ENCODE peak calls at places on chromosomes 12 and 14, in seven cellular contexts. V, M, F, E, S, P and I are unnamed samples.

GRCh38 chr14:32694795-32695449 is 243.8 kb upstream of the NPAS3 start:
- DNase-seq in P (no peak), E (no peak), S (no peak), V (no peak), F (no peak), M (no peak), I (no peak)

GRCh38 chr12:49231881-49232650 is 32.8 kb upstream of the TUBA1C start:
- DNase-seq in P (no peak), F (peak), S (no peak), E (no peak), M (peak), V (no peak), I (no peak)

GRCh38 chr12:122245553-122245952 is 19.7 kb upstream of the DIABLO start:
- DNase-seq in M (no peak), V (no peak), F (no peak), E (no peak), P (no peak), S (no peak), I (no peak)

GRCh38 chr14:67385120-67385519 is 25.0 kb downstream of the EIF2S1 start:
- DNase-seq in E (no peak), V (no peak), S (no peak), F (no peak), M (no peak), P (no peak), I (no peak)

GRCh38 chr14:54715811-54716210 is 148.9 kb downstream of the SAMD4A start:
- DNase-seq in M (no peak), S (no peak), P (no peak), F (no peak), V (no peak), E (no peak), I (no peak)

GRCh38 chr14:104770072-104770579 is 17.2 kb downstream of the SIVA1 start:
- DNase-seq in P (no peak), F (no peak), E (no peak), V (no peak), M (no peak), S (no peak), I (no peak)

GRCh38 chr12:75020068-75020557 is 189.5 kb downstream of the KCNC2 start:
- DNase-seq in M (no peak), P (peak), S (no peak), F (no peak), E (no peak), V (no peak), I (no peak)

GRCh38 chr14:98028156-98028555 is 1231.0 kb downstream of the VRK1 start:
- DNase-seq in M (no peak), E (no peak), P (no peak), V (no peak), S (no peak), F (no peak), I (no peak)

GRCh38 chr12:117658226-117658625 is 296.8 kb upstream of the NOS1 start:
- DNase-seq in F (no peak), V (no peak), P (no peak), S (no peak), M (no peak), E (no peak), I (no peak)

GRCh38 chr12:62533755-62534107 is 67.1 kb downstream of the MON2 start:
- DNase-seq in S (no peak), V (no peak), P (no peak), F (no peak), E (no peak), M (no peak), I (no peak)

GRCh38 chr12:88298761-88299242 is 156.7 kb downstream of the TMTC3 start:
- DNase-seq in P (peak), S (no peak), F (peak), V (peak), M (peak), E (no peak), I (peak)

GRCh38 chr12:109951136-109951535 is 45.0 kb downstream of the GIT2 start:
- DNase-seq in P (peak), S (no peak), V (peak), F (peak), E (no peak), M (no peak), I (no peak)

GRCh38 chr12:1651946-1652345 is 22.9 kb downstream of the WNT5B start:
- DNase-seq in P (no peak), E (peak), M (no peak), F (no peak), S (no peak), V (no peak), I (no peak)

GRCh38 chr12:44240186-44240585 is 404.3 kb downstream of the TMEM117 start:
- DNase-seq in V (no peak), E (no peak), S (no peak), M (no peak), P (no peak), F (no peak), I (no peak)

GRCh38 chr12:122895290-122895689 is 634 bp downstream of the VPS37B start:
- DNase-seq in P (no peak), E (no peak), S (no peak), M (no peak), V (no peak), F (no peak), I (no peak)

GRCh38 chr14:81055971-81056370 is 100.5 kb downstream of the TSHR start:
- DNase-seq in V (no peak), P (no peak), S (no peak), F (no peak), E (no peak), M (no peak), I (no peak)

GRCh38 chr14:52649511-52649910 is 45.8 kb downstream of the ERO1A start:
- DNase-seq in P (no peak), S (no peak), E (no peak), V (no peak), M (no peak), F (no peak), I (no peak)

DNA sequence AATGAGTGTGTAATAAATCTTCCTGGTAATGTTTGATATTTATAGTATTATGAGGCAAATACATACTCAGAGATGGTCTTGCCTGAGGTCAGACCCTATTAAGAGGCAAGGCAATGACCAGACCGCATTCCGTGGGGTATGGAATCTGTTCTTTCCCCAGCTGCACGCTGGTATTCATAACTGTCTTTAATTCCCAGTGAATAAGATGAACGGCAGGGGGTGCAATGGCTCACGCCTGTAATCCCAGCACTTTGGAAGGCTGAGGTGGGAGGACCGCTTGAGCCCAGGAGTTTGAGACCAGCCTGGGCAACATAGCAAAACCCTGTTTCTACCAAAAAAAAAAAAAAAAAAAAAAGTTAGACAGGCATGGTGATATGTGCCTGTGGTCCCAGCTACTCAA is 44.6 kb downstream of the ERO1A start:
- DNase-seq in F (no peak), E (no peak), S (peak), V (no peak), M (peak), P (no peak), I (no peak)
- TF ChIP-seq CTCF in F (no peak), E (no peak), S (peak), V (no peak), M (peak), P (no peak), I (no peak)

DNA sequence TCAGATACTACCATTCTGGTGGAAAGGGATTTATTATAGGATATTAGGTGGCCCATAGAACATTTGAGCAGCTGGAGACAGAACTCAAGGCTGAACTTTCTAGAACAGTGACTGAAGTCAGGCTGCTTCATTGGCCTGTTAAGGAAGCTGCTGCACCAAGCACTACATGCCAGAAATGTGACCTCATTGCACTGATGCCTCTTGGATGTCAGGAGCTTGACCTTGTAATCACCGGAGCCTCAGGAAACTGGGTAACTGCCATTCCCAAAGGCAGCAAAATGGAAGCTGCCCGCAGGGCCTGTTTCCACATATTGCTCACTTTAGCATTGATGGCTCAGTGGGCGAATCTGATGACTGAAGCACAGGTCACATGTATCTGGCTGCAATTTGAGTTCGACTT is 337.4 kb upstream of the NAV3 start:
- DNase-seq in V (no peak), S (no peak), M (no peak), E (no peak), P (no peak), F (no peak), I (no peak)
- TF ChIP-seq CTCF in V (no peak), S (no peak), M (no peak), E (no peak), P (no peak), F (no peak), I (no peak)

DNA sequence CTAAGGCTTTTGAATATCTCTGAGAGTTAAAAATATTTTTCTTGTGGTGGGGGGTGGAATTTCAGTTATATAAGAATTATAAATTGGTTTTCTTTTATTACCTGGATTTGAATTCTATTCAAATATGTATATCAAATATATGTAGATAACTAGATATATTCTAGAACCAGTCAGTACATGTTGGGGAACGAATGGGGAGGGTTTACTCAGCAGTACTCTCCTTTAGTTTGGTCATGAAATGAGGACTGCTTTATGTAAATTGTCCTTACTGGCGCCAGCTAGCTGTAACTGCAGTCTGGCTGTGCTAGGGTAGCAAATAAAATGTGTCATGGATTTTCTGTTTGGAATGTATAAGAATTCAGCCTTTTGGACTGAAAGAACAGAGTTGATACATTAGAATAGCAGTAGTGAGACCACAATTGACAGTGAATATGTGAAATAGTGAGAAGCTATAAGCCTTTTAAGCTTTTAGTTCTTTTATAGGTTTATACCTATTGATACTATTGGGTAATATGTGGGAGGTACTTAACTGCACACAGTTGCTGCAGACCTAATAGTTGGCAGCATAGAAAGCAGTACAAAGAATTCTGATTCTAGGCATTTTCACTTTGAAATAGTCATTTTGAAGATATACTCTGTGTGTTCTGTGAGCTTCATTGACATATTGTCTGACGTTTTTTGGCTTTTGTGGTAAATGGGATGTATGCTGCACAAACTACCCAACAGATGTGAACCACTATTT is 29.0 kb downstream of the ATF7IP start:
- DNase-seq in S (peak), F (peak), V (peak), P (peak), M (peak), E (no peak), I (peak)
- TF ChIP-seq CTCF in S (no peak), F (no peak), V (no peak), P (peak), M (no peak), E (peak), I (no peak)

GRCh38 chr12:112013601-112014402 is 576 bp downstream of the ERP29 start:
- DNase-seq in S (peak), F (peak), E (peak), V (peak), M (peak), P (peak), I (peak)
- TF ChIP-seq CTCF in S (no peak), F (no peak), E (no peak), V (no peak), M (peak), P (no peak), I (peak)

GRCh38 chr12:56221757-56222530 is at the start of gene RNF41:
- DNase-seq in E (peak), M (peak), P (peak), V (peak), S (peak), F (peak), I (peak)
- TF ChIP-seq CTCF in E (no peak), M (no peak), P (no peak), V (no peak), S (peak), F (no peak), I (no peak)

DNA sequence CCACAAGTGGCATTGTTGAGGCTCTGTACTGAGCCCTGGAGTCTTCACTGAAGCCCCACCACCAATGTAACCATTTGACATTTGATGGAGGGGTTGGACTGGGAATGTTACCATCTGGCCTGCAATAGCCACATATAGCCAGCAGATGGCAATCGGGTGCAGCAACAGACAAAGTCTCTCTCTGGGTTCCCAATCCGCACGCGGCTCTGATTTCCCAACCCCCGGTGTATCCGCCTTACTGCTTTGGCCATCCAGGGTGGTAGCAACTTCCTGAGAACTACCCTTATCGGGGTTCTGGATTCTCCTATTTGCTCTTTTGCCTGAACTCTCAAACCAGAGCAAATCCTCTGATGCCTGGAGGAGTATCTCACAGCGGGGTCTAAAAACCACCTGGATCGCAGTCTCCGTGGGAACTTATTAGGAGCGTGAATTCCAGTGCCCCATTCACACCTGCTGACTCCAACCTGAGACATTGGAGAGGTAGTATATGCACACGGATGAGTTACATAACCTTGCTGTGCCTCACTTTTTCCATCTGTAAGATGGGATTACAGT is 14.2 kb downstream of the VRTN start:
- DNase-seq in S (peak), M (peak), F (peak), V (peak), P (peak), E (peak), I (peak)
- TF ChIP-seq CTCF in S (peak), M (peak), F (peak), V (peak), P (peak), E (peak), I (peak)

DNA sequence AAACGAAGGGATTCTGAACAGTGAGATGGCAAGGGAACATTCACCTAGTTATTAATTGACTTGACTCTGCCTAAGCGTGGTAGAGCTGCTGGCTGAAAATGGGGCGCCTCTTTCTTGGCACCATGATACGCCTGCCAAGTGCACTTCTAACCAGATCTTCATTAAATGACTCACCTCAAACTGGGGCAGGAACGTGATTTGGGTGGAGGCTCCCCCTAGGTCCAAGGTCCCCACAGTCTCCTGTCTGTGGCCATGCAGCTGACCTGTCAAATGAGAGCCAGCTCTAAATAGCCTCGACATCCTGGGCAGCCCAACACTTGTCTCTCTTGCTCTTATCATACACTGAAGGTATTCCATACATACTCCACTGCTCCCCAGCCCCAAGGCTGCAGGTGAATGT is 26.0 kb downstream of the COQ6 start:
- DNase-seq in F (no peak), M (no peak), E (no peak), P (no peak), V (no peak), S (no peak), I (no peak)
- TF ChIP-seq CTCF in F (no peak), M (no peak), E (no peak), P (no peak), V (no peak), S (no peak), I (no peak)